ENCODE peak calls at places on chromosomes 5 and 9, in six cellular contexts. One of them, this sample, is unnamed.

GRCh38 chr5:136012041-136012804 is 16.6 kb upstream of the TGFBI start:
- DNase-seq in psoas muscle: no peak
- DNase-seq in GM13977: no peak
- DNase-seq in NT2/D1: no peak
- DNase-seq in hypothalamus: no peak
- DNase-seq in EL: peak
- DNase-seq in this sample: no peak

GRCh38 chr9:131395745-131396479 is 2.0 kb downstream of the PRRC2B start:
- DNase-seq in psoas muscle: no peak
- DNase-seq in GM13977: no peak
- DNase-seq in NT2/D1: no peak
- DNase-seq in hypothalamus: no peak
- DNase-seq in EL: peak
- DNase-seq in this sample: no peak

GRCh38 chr9:113620377-113621161 is 157.0 kb downstream of the RGS3 start:
- DNase-seq in psoas muscle: peak
- DNase-seq in GM13977: no peak
- DNase-seq in NT2/D1: peak
- DNase-seq in hypothalamus: peak
- DNase-seq in EL: peak
- DNase-seq in this sample: peak

GRCh38 chr5:20276959-20277263 is 288.9 kb upstream of the CDH18 start:
- DNase-seq in psoas muscle: no peak
- DNase-seq in GM13977: no peak
- DNase-seq in NT2/D1: no peak
- DNase-seq in hypothalamus: no peak
- DNase-seq in EL: no peak
- DNase-seq in this sample: no peak

GRCh38 chr5:114018178-114018577 is 343.7 kb upstream of the KCNN2 start:
- DNase-seq in psoas muscle: no peak
- DNase-seq in GM13977: no peak
- DNase-seq in NT2/D1: peak
- DNase-seq in hypothalamus: no peak
- DNase-seq in EL: peak
- DNase-seq in this sample: peak

GRCh38 chr9:136859821-136860269 is 6.3 kb downstream of the EDF1 start:
- DNase-seq in psoas muscle: no peak
- DNase-seq in GM13977: no peak
- DNase-seq in NT2/D1: no peak
- DNase-seq in hypothalamus: no peak
- DNase-seq in EL: no peak
- DNase-seq in this sample: no peak

GRCh38 chr5:133977858-133978257 is 9.4 kb upstream of the C5orf15 start:
- DNase-seq in psoas muscle: no peak
- DNase-seq in GM13977: no peak
- DNase-seq in NT2/D1: no peak
- DNase-seq in hypothalamus: no peak
- DNase-seq in EL: peak
- DNase-seq in this sample: no peak

GRCh38 chr5:143682221-143682620 is 129.7 kb upstream of the HMHB1 start:
- DNase-seq in psoas muscle: no peak
- DNase-seq in GM13977: no peak
- DNase-seq in NT2/D1: no peak
- DNase-seq in hypothalamus: no peak
- DNase-seq in EL: no peak
- DNase-seq in this sample: no peak

GRCh38 chr5:158874814-158875213 is 224.9 kb downstream of the EBF1 start:
- DNase-seq in psoas muscle: no peak
- DNase-seq in GM13977: peak
- DNase-seq in NT2/D1: no peak
- DNase-seq in hypothalamus: no peak
- DNase-seq in EL: peak
- DNase-seq in this sample: no peak

GRCh38 chr9:130970052-130970451 is 31.0 kb upstream of the FIBCD1 start:
- DNase-seq in psoas muscle: no peak
- DNase-seq in GM13977: no peak
- DNase-seq in NT2/D1: no peak
- DNase-seq in hypothalamus: no peak
- DNase-seq in EL: no peak
- DNase-seq in this sample: no peak

GRCh38 chr9:116448463-116448862 is 238.6 kb upstream of the TRIM32 start:
- DNase-seq in psoas muscle: no peak
- DNase-seq in GM13977: no peak
- DNase-seq in NT2/D1: no peak
- DNase-seq in hypothalamus: no peak
- DNase-seq in EL: no peak
- DNase-seq in this sample: no peak

GRCh38 chr5:174612686-174613085 is 111.7 kb upstream of the MSX2 start:
- DNase-seq in psoas muscle: peak
- DNase-seq in GM13977: no peak
- DNase-seq in NT2/D1: no peak
- DNase-seq in hypothalamus: no peak
- DNase-seq in EL: peak
- DNase-seq in this sample: no peak

GRCh38 chr5:113199122-113199905 is 222.7 kb downstream of the DCP2 start:
- DNase-seq in psoas muscle: no peak
- DNase-seq in GM13977: no peak
- DNase-seq in NT2/D1: no peak
- DNase-seq in hypothalamus: no peak
- DNase-seq in EL: peak
- DNase-seq in this sample: peak

GRCh38 chr5:176541338-176542134 is 4.3 kb upstream of the RNF44 start:
- DNase-seq in psoas muscle: peak
- DNase-seq in GM13977: no peak
- DNase-seq in NT2/D1: peak
- DNase-seq in hypothalamus: no peak
- DNase-seq in EL: no peak
- DNase-seq in this sample: peak

GRCh38 chr9:109251080-109251775 is 69.6 kb downstream of the EPB41L4B start:
- DNase-seq in psoas muscle: no peak
- DNase-seq in GM13977: no peak
- DNase-seq in NT2/D1: no peak
- DNase-seq in hypothalamus: no peak
- DNase-seq in EL: peak
- DNase-seq in this sample: no peak

GRCh38 chr9:33388110-33388994 is 14.0 kb downstream of the AQP7 start:
- DNase-seq in psoas muscle: no peak
- DNase-seq in GM13977: no peak
- DNase-seq in NT2/D1: no peak
- DNase-seq in hypothalamus: no peak
- DNase-seq in EL: no peak
- DNase-seq in this sample: peak

GRCh38 chr9:96651626-96652025 is 3.5 kb downstream of the PRXL2C start:
- DNase-seq in psoas muscle: no peak
- DNase-seq in GM13977: peak
- DNase-seq in NT2/D1: no peak
- DNase-seq in hypothalamus: no peak
- DNase-seq in EL: peak
- DNase-seq in this sample: no peak

GRCh38 chr9:96021616-96022444 is 146.3 kb downstream of the ERCC6L2 start:
- DNase-seq in psoas muscle: no peak
- DNase-seq in GM13977: peak
- DNase-seq in NT2/D1: no peak
- DNase-seq in hypothalamus: peak
- DNase-seq in EL: no peak
- DNase-seq in this sample: peak

GRCh38 chr5:62011072-62011664 is 294.8 kb upstream of the KIF2A start:
- DNase-seq in psoas muscle: no peak
- DNase-seq in GM13977: no peak
- DNase-seq in NT2/D1: peak
- DNase-seq in hypothalamus: no peak
- DNase-seq in EL: no peak
- DNase-seq in this sample: peak

GRCh38 chr5:891117-891836 is 1.3 kb downstream of the BRD9 start:
- DNase-seq in psoas muscle: no peak
- DNase-seq in GM13977: no peak
- DNase-seq in NT2/D1: no peak
- DNase-seq in hypothalamus: no peak
- DNase-seq in EL: no peak
- DNase-seq in this sample: peak

GRCh38 chr5:67648201-67648671 is 451.6 kb upstream of the CD180 start:
- DNase-seq in psoas muscle: peak
- DNase-seq in GM13977: no peak
- DNase-seq in NT2/D1: no peak
- DNase-seq in hypothalamus: peak
- DNase-seq in EL: peak
- DNase-seq in this sample: no peak

GRCh38 chr5:149455889-149456409 is 76.9 kb upstream of the IL17B start:
- DNase-seq in psoas muscle: peak
- DNase-seq in GM13977: no peak
- DNase-seq in NT2/D1: no peak
- DNase-seq in hypothalamus: no peak
- DNase-seq in EL: peak
- DNase-seq in this sample: no peak

GRCh38 chr9:87601175-87601574 is 103.5 kb downstream of the DAPK1 start:
- DNase-seq in psoas muscle: no peak
- DNase-seq in GM13977: no peak
- DNase-seq in NT2/D1: no peak
- DNase-seq in hypothalamus: no peak
- DNase-seq in EL: no peak
- DNase-seq in this sample: peak

GRCh38 chr9:18539203-18539602 is 65.2 kb downstream of the ADAMTSL1 start:
- DNase-seq in psoas muscle: no peak
- DNase-seq in GM13977: no peak
- DNase-seq in NT2/D1: no peak
- DNase-seq in hypothalamus: no peak
- DNase-seq in EL: no peak
- DNase-seq in this sample: no peak